ENCODE peak calls at places on chromosome 9, in eight cellular contexts. D is heart right ventricle, N is upper lobe of left lung, W is left ventricle myocardium inferior, Y is OCI-LY7, B is sigmoid colon, G is IMR-90, R is AG10803. Q is an unnamed sample.
A peak's percentile ranks its signal among the peaks of the same experiment; 100 is the strongest.

GRCh38 chr9:121285835-121286687 is 18.1 kb downstream of the GSN start:
- DNase-seq in B (peak; percentile 93), D (peak; percentile 82), G (peak; percentile 56), W (peak; percentile 83), R (peak; percentile 72), Y (no peak), N (peak; percentile 68), Q (peak; percentile 82)

GRCh38 chr9:15936316-15936869 is 383.6 kb downstream of the CCDC171 start:
- DNase-seq in D (peak; percentile 18), B (no peak), Y (no peak), R (peak; percentile 89), N (no peak), W (peak; percentile 18), G (peak; percentile 40), Q (peak; percentile 46)

GRCh38 chr9:74950456-74950855 is 2.3 kb downstream of the C9orf40 start:
- DNase-seq in R (peak; percentile 22), W (no peak), B (no peak), G (no peak), Y (no peak), N (no peak), D (no peak), Q (no peak)

GRCh38 chr9:26219961-26220360 is 541.7 kb upstream of the TUSC1 start:
- DNase-seq in G (no peak), R (no peak), B (no peak), W (no peak), Y (no peak), D (no peak), N (no peak), Q (no peak)

GRCh38 chr9:78436873-78437272 is 139.9 kb downstream of the PSAT1 start:
- DNase-seq in R (no peak), Y (no peak), W (no peak), B (no peak), G (no peak), N (no peak), D (no peak), Q (no peak)

GRCh38 chr9:121636411-121636865 is 15.0 kb upstream of the DAB2IP start:
- DNase-seq in R (peak; percentile 79), W (no peak), D (no peak), Y (no peak), B (peak; percentile 83), N (no peak), G (peak; percentile 46), Q (peak; percentile 51)

GRCh38 chr9:27247756-27248155 is 49.2 kb downstream of the EQTN start:
- DNase-seq in Y (peak; percentile 23), W (no peak), N (peak; percentile 70), R (peak; percentile 40), G (peak; percentile 59), B (no peak), D (no peak), Q (peak; percentile 81)

GRCh38 chr9:36995927-36996471 is 38.1 kb downstream of the PAX5 start:
- DNase-seq in N (peak; percentile 23), Y (peak; percentile 57), G (peak; percentile 53), R (peak; percentile 35), D (peak; percentile 23), W (peak; percentile 20), B (no peak), Q (peak; percentile 74)

GRCh38 chr9:33105939-33106338 is 29.5 kb upstream of the SMU1 start:
- DNase-seq in N (no peak), D (no peak), R (no peak), W (no peak), B (no peak), Y (no peak), G (peak; percentile 36), Q (no peak)

GRCh38 chr9:10000669-10001068 is 612.1 kb downstream of the PTPRD start:
- DNase-seq in R (no peak), D (no peak), G (no peak), W (no peak), Y (no peak), B (no peak), N (no peak), Q (no peak)

GRCh38 chr9:116157436-116158138 is 4.0 kb downstream of the PAPPA start:
- DNase-seq in B (peak; percentile 58), N (no peak), D (peak; percentile 8), Y (no peak), R (peak; percentile 62), G (peak; percentile 60), W (no peak), Q (peak; percentile 63)

DNA sequence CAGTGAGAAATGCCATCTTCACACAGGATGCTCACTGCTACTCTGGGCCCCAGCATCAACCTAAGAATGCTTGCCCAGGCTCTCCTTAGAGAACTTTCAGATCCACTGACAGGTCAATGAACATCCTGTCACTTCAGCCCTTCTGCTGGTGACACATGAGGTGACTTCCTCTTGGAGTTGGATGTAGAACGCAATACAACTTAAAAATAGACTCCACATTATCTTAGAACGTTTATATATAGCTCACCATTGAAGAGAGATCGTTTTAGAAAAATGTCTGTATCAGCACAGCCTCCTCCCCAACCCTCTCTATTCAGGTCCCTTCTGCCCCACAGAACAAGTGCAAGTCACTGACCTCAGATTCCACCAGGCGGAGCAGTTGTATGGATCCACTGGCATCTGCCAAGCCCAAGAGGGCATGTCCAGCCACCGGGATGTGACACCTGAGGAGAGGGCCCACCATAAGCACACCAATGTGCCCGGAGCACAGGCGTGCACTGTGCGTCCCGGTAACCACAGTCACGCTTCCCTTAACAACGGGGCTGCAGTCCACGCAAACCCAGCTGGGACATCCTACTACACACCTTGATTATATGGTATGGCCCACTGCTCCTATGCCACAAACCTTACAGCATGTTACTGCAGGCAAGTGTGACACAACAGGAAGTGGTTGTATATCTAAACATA is 2.9 kb downstream of the DPH7 start:
- DNase-seq in W (peak; percentile 32), B (no peak), R (no peak), N (no peak), D (no peak), Y (peak; percentile 80), G (no peak), Q (no peak)
- TF ChIP-seq CTCF in W (peak; percentile 45), B (no peak), R (no peak), N (no peak), D (peak; percentile 17), Y (peak; percentile 76), G (no peak), Q (no peak)

GRCh38 chr9:126479515-126479914 is 134.2 kb upstream of the LMX1B start:
- DNase-seq in R (no peak), G (no peak), W (no peak), Y (no peak), B (no peak), N (no peak), D (no peak), Q (no peak)

GRCh38 chr9:126483468-126484056 is 130.2 kb upstream of the LMX1B start:
- DNase-seq in R (no peak), B (no peak), G (no peak), D (no peak), N (no peak), Y (no peak), W (no peak), Q (no peak)

GRCh38 chr9:126480810-126481209 is 132.9 kb upstream of the LMX1B start:
- DNase-seq in R (no peak), D (no peak), B (no peak), N (no peak), Y (no peak), W (no peak), G (no peak), Q (no peak)

GRCh38 chr9:126481862-126482261 is 131.9 kb upstream of the LMX1B start:
- DNase-seq in Y (no peak), W (no peak), D (no peak), G (no peak), R (no peak), N (no peak), B (no peak), Q (no peak)

DNA sequence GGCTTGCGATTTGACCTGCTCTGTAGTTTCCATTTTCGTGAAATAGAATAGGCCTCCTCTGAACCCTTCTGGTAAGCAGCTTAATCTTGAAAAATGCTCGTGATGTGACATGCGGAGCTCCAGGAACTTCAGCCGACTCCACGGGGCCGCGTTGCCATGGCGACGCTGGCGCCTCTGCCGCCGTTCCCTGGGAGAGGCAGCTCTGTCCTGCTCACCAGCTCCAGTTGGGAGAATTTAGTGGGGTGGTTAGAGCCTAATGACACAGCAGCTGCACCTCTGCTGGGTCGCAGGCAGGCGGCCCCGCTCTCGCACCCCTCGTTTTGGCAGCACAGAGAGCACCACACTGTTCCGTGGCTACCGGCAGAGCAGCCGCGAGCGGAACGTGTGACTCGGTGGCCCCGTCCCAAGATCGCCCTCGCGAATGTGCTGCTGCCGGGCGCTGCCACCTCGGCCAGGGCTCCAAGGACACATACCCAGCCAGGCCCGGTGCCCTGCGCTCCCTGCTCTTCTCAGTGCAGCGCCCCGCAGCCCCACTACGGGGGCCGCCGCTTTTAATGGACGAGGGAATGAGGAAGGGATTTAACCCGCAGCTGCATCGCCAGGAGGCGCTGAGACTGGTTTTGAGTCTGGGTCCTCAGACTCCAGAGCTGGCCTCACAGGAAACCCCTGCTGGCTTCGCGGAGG is 131.2 kb upstream of the LMX1B start:
- DNase-seq in N (no peak), R (peak; percentile 58), G (peak; percentile 41), Y (no peak), W (no peak), D (no peak), B (no peak), Q (peak; percentile 81)
- H3K4me3 ChIP-seq in N (no peak overlapping the region), R (no peak overlapping the region), G (no peak overlapping the region), Y (no peak overlapping the region), W (no peak overlapping the region), D (peak overlapping the region; percentile 2), B (no peak overlapping the region), Q (no peak overlapping the region)

GRCh38 chr9:85332487-85332886 is 409.3 kb downstream of the AGTPBP1 start:
- DNase-seq in N (no peak), W (no peak), G (no peak), B (no peak), D (no peak), Y (peak; percentile 19), R (no peak), Q (no peak)
- TF ChIP-seq CTCF in N (no peak), W (peak; percentile 26), G (no peak), B (no peak), D (no peak), Y (peak; percentile 62), R (peak; percentile 28), Q (no peak)

GRCh38 chr9:126623314-126623666 is 9.6 kb downstream of the LMX1B start:
- DNase-seq in D (no peak), W (no peak), R (no peak), G (no peak), Y (no peak), B (no peak), N (no peak), Q (no peak)

GRCh38 chr9:126623667-126624452 is 10.1 kb downstream of the LMX1B start:
- DNase-seq in D (no peak), N (no peak), B (no peak), R (no peak), W (no peak), G (no peak), Y (no peak), Q (no peak)

GRCh38 chr9:126624912-126625311 is 11.2 kb downstream of the LMX1B start:
- DNase-seq in R (no peak), B (no peak), N (no peak), D (no peak), G (no peak), W (no peak), Y (no peak), Q (no peak)

GRCh38 chr9:126625329-126626116 is 11.8 kb downstream of the LMX1B start:
- DNase-seq in W (no peak), Y (no peak), B (no peak), R (no peak), D (no peak), G (no peak), N (no peak), Q (no peak)

DNA sequence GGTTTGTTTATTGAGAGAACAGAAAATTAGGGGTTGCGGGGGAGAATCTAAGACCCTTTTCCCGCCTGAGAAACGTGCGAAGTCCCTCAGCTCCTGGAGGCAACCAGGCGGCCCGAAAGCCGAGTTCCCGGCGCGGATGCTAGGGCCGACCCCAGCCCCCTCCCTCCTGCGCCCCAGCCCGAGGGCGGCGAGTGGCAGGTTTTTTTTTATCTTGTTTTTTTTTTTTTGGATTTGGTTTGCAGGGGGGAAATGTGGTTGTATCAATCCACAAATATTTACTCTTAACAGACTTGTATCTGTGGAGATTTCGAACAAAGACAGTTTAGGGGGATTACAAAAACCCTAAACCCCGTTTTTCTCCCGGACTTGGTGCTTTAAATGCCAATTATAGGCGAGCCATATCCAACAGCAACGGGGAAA is 10.7 kb downstream of the LMX1B start:
- DNase-seq in N (no peak), G (no peak), W (no peak), R (no peak), B (no peak), Y (no peak), D (no peak), Q (no peak)
- H3K4me3 ChIP-seq in N (no peak overlapping the region), G (no peak overlapping the region), W (no peak overlapping the region), R (no peak overlapping the region), B (no peak overlapping the region), Y (no peak overlapping the region), D (no peak overlapping the region), Q (no peak overlapping the region)